ENCODE peak calls at places on chromosomes 2 and 18, in seven cellular contexts. One of them, this sample, is unnamed.
A peak's percentile ranks its signal among the peaks of the same experiment; 100 is the strongest.

GRCh38 chr18:54558609-54559585 is 32.1 kb upstream of the DYNAP start:
- DNase-seq in NCI-H1930: no peak
- DNase-seq in HT1080: peak; percentile 25
- DNase-seq in EL: peak; percentile 5
- DNase-seq in kidney tubule cell: peak; percentile 35
- DNase-seq in amniotic epithelial cell: peak; percentile 9
- DNase-seq in AG08395: peak; percentile 13
- DNase-seq in this sample: peak; percentile 69

GRCh38 chr18:78656346-78656925 is 323.2 kb upstream of the SALL3 start:
- DNase-seq in HT1080: no peak
- DNase-seq in EL: no peak
- DNase-seq in AG08395: no peak
- DNase-seq in amniotic epithelial cell: no peak
- DNase-seq in NCI-H1930: no peak
- DNase-seq in kidney tubule cell: no peak
- DNase-seq in this sample: no peak

GRCh38 chr2:224359569-224359968 is 42.3 kb downstream of the FAM124B start:
- DNase-seq in kidney tubule cell: no peak
- DNase-seq in NCI-H1930: peak; percentile 31
- DNase-seq in HT1080: no peak
- DNase-seq in AG08395: no peak
- DNase-seq in EL: peak; percentile 22
- DNase-seq in amniotic epithelial cell: no peak
- DNase-seq in this sample: peak; percentile 29

GRCh38 chr2:117968724-117969121 is 45.1 kb downstream of the CCDC93 start:
- DNase-seq in HT1080: no peak
- DNase-seq in kidney tubule cell: no peak
- DNase-seq in AG08395: no peak
- DNase-seq in NCI-H1930: no peak
- DNase-seq in EL: no peak
- DNase-seq in amniotic epithelial cell: no peak
- DNase-seq in this sample: no peak

GRCh38 chr2:238116298-238117198 is 16.4 kb downstream of the ESPNL start:
- DNase-seq in AG08395: no peak
- DNase-seq in amniotic epithelial cell: no peak
- DNase-seq in HT1080: no peak
- DNase-seq in kidney tubule cell: no peak
- DNase-seq in EL: no peak
- DNase-seq in NCI-H1930: no peak
- DNase-seq in this sample: no peak

GRCh38 chr18:35941299-35941698 is 31.2 kb upstream of the RMP24 start:
- DNase-seq in kidney tubule cell: no peak
- DNase-seq in AG08395: no peak
- DNase-seq in HT1080: no peak
- DNase-seq in EL: no peak
- DNase-seq in amniotic epithelial cell: no peak
- DNase-seq in NCI-H1930: no peak
- DNase-seq in this sample: no peak

GRCh38 chr2:238464389-238464788 is 37.7 kb downstream of the ASB1 start:
- DNase-seq in EL: no peak
- DNase-seq in HT1080: no peak
- DNase-seq in AG08395: no peak
- DNase-seq in NCI-H1930: no peak
- DNase-seq in amniotic epithelial cell: no peak
- DNase-seq in kidney tubule cell: no peak
- DNase-seq in this sample: no peak

GRCh38 chr2:74862268-74862964 is 28.5 kb downstream of the HK2 start:
- DNase-seq in NCI-H1930: no peak
- DNase-seq in HT1080: no peak
- DNase-seq in AG08395: no peak
- DNase-seq in kidney tubule cell: no peak
- DNase-seq in EL: no peak
- DNase-seq in amniotic epithelial cell: no peak
- DNase-seq in this sample: no peak

GRCh38 chr2:74399785-74400184 is 19.7 kb upstream of the DCTN1 start:
- DNase-seq in HT1080: peak; percentile 17
- DNase-seq in AG08395: peak; percentile 55
- DNase-seq in NCI-H1930: no peak
- DNase-seq in amniotic epithelial cell: peak; percentile 21
- DNase-seq in kidney tubule cell: peak; percentile 33
- DNase-seq in EL: peak; percentile 40
- DNase-seq in this sample: peak; percentile 63

This sample was measured in DMS53.